ENCODE peak calls at places on chromosomes 7 and 10, in nine cellular contexts. Z, A, D, E, X, F, W, O and P are unnamed samples.

GRCh38 chr10:82826132-82826531 is 951.1 kb downstream of the NRG3 start:
- DNase-seq in Z (no peak), A (peak), D (no peak), E (no peak), X (peak), F (no peak), W (no peak), O (no peak), P (peak)

GRCh38 chr10:10925667-10926066 is 92.0 kb upstream of the CELF2 start:
- DNase-seq in Z (no peak), A (no peak), D (no peak), E (no peak), X (no peak), F (no peak), W (no peak), O (no peak), P (no peak)

GRCh38 chr10:13526952-13527863 is 1.6 kb downstream of the BEND7 start:
- DNase-seq in Z (no peak), A (no peak), D (no peak), E (peak), X (peak), F (peak), W (peak), O (no peak), P (peak)

GRCh38 chr7:44980393-44981034 is 1.7 kb upstream of the MYO1G start:
- DNase-seq in Z (no peak), A (no peak), D (no peak), E (no peak), X (peak), F (no peak), W (no peak), O (peak), P (peak)

GRCh38 chr7:134925766-134926165 is 60.5 kb upstream of the AGBL3 start:
- DNase-seq in Z (no peak), A (no peak), D (no peak), E (no peak), X (no peak), F (peak), W (no peak), O (no peak), P (no peak)

GRCh38 chr10:43109671-43110249 is 28.5 kb upstream of the CSGALNACT2 start:
- DNase-seq in Z (no peak), A (no peak), D (no peak), E (no peak), X (no peak), F (no peak), W (no peak), O (no peak), P (peak)

GRCh38 chr7:141701489-141702046 is 398 bp downstream of the DENND11 start:
- DNase-seq in Z (peak), A (no peak), D (peak), E (peak), X (peak), F (no peak), W (no peak), O (peak), P (peak)

GRCh38 chr7:107907-108306 is 84.5 kb upstream of the FAM20C start:
- DNase-seq in Z (no peak), A (no peak), D (no peak), E (no peak), X (no peak), F (no peak), W (no peak), O (no peak), P (no peak)

GRCh38 chr10:132685121-132685891 is 100.6 kb downstream of the NKX6-2 start:
- DNase-seq in Z (no peak), A (no peak), D (peak), E (no peak), X (peak), F (peak), W (no peak), O (no peak), P (peak)